ENCODE peak calls at places on chromosome 14, in eight cellular contexts. O, B, C, E, X, D, Z and M are unnamed samples.

GRCh38 chr14:71013551-71014192 is 106.4 kb downstream of the PCNX1 start:
- DNase-seq in O (no peak), C (no peak), B (no peak), Z (no peak), D (no peak), X (no peak), E (no peak), M (no peak)

GRCh38 chr14:101709962-101710891 is 51.3 kb upstream of the PPP2R5C start:
- DNase-seq in O (no peak), C (no peak), B (no peak), D (no peak), E (no peak), Z (no peak), X (no peak), M (no peak)

GRCh38 chr14:66624319-66624937 is 116.5 kb downstream of the GPHN start:
- DNase-seq in O (peak; percentile 59), X (peak; percentile 56), C (peak; percentile 24), E (peak; percentile 74), D (peak; percentile 56), Z (no peak), B (no peak), M (peak; percentile 23)

GRCh38 chr14:73245401-73246325 is 8.4 kb downstream of the PAPLN start:
- DNase-seq in B (peak; percentile 80), X (no peak), E (no peak), O (peak; percentile 51), Z (peak; percentile 41), D (peak; percentile 68), C (no peak), M (no peak)

GRCh38 chr14:102822311-102822863 is 45.1 kb downstream of the TRAF3 start:
- DNase-seq in C (no peak), Z (peak; percentile 57), D (no peak), E (no peak), B (no peak), O (no peak), X (no peak), M (no peak)

GRCh38 chr14:69090187-69090789 is 62.6 kb downstream of the DCAF5 start:
- DNase-seq in D (peak; percentile 56), E (peak; percentile 44), Z (no peak), B (no peak), C (no peak), O (peak; percentile 47), X (peak; percentile 15), M (no peak)

GRCh38 chr14:100158566-100159106 is 809 bp downstream of the DEGS2 start:
- DNase-seq in D (no peak), C (no peak), X (no peak), Z (no peak), O (no peak), E (no peak), B (no peak), M (no peak)

GRCh38 chr14:62269204-62269603 is 507.0 kb downstream of the SNAPC1 start:
- DNase-seq in Z (no peak), X (no peak), O (no peak), E (no peak), D (no peak), B (no peak), C (no peak), M (no peak)

GRCh38 chr14:72594099-72594901 is 299.6 kb downstream of the DPF3 start:
- DNase-seq in B (no peak), Z (peak; percentile 13), O (no peak), C (no peak), E (no peak), X (no peak), D (peak; percentile 70), M (no peak)

GRCh38 chr14:102235275-102235897 is 69.6 kb downstream of the MOK start:
- DNase-seq in B (peak; percentile 91), D (peak; percentile 85), O (peak; percentile 90), E (peak; percentile 62), C (peak; percentile 71), Z (peak; percentile 74), X (peak; percentile 84), M (peak; percentile 65)

GRCh38 chr14:65560340-65561027 is 148.0 kb downstream of the FUT8 start:
- DNase-seq in D (no peak), X (no peak), C (no peak), Z (no peak), O (no peak), B (no peak), E (no peak), M (no peak)